ENCODE peak calls at places on chromosomes 5 and 9, in ten cellular contexts. One of them, this sample, is unnamed.

GRCh38 chr5:15203376-15203775 is 296.6 kb upstream of the FBXL7 start:
- DNase-seq in fibroblast of villous mesenchyme: no peak
- DNase-seq in SW480: no peak
- DNase-seq in chondrocyte: no peak
- DNase-seq in stimulated activated CD4-positive, alpha-beta T cell treated with anti-CD3 and anti-CD28 coated beads, Interleukin-12 subunit alpha, Interleukin-12 subunit beta, amount 100 ng/mL, for 4 hours: no peak
- DNase-seq in stromal cell of bone marrow: peak
- DNase-seq in OCI-M1: no peak
- DNase-seq in gastrocnemius medialis: no peak
- DNase-seq in neuronal stem cell: no peak
- DNase-seq in GM03348: peak
- DNase-seq in this sample: no peak

GRCh38 chr9:87672586-87672985 is 53.3 kb upstream of the CTSL start:
- DNase-seq in stimulated activated CD4-positive, alpha-beta T cell treated with anti-CD3 and anti-CD28 coated beads, Interleukin-12 subunit alpha, Interleukin-12 subunit beta, amount 100 ng/mL, for 4 hours: no peak
- DNase-seq in GM03348: no peak
- DNase-seq in SW480: no peak
- DNase-seq in gastrocnemius medialis: no peak
- DNase-seq in fibroblast of villous mesenchyme: no peak
- DNase-seq in chondrocyte: no peak
- DNase-seq in OCI-M1: no peak
- DNase-seq in stromal cell of bone marrow: no peak
- DNase-seq in neuronal stem cell: no peak
- DNase-seq in this sample: no peak

GRCh38 chr5:54942064-54942778 is 43.2 kb downstream of the ESM1 start:
- DNase-seq in fibroblast of villous mesenchyme: no peak
- DNase-seq in chondrocyte: no peak
- DNase-seq in OCI-M1: no peak
- DNase-seq in neuronal stem cell: no peak
- DNase-seq in gastrocnemius medialis: no peak
- DNase-seq in stimulated activated CD4-positive, alpha-beta T cell treated with anti-CD3 and anti-CD28 coated beads, Interleukin-12 subunit alpha, Interleukin-12 subunit beta, amount 100 ng/mL, for 4 hours: no peak
- DNase-seq in SW480: no peak
- DNase-seq in stromal cell of bone marrow: no peak
- DNase-seq in GM03348: no peak
- DNase-seq in this sample: no peak

GRCh38 chr9:70884276-70884675 is 237.1 kb downstream of the TRPM3 start:
- DNase-seq in GM03348: no peak
- DNase-seq in stromal cell of bone marrow: no peak
- DNase-seq in stimulated activated CD4-positive, alpha-beta T cell treated with anti-CD3 and anti-CD28 coated beads, Interleukin-12 subunit alpha, Interleukin-12 subunit beta, amount 100 ng/mL, for 4 hours: no peak
- DNase-seq in gastrocnemius medialis: no peak
- DNase-seq in neuronal stem cell: no peak
- DNase-seq in chondrocyte: no peak
- DNase-seq in fibroblast of villous mesenchyme: no peak
- DNase-seq in SW480: no peak
- DNase-seq in OCI-M1: no peak
- DNase-seq in this sample: no peak

GRCh38 chr9:86241216-86241615 is 18.2 kb downstream of the C9orf153 start:
- DNase-seq in SW480: no peak
- DNase-seq in fibroblast of villous mesenchyme: peak
- DNase-seq in chondrocyte: no peak
- DNase-seq in OCI-M1: no peak
- DNase-seq in stromal cell of bone marrow: no peak
- DNase-seq in gastrocnemius medialis: no peak
- DNase-seq in stimulated activated CD4-positive, alpha-beta T cell treated with anti-CD3 and anti-CD28 coated beads, Interleukin-12 subunit alpha, Interleukin-12 subunit beta, amount 100 ng/mL, for 4 hours: no peak
- DNase-seq in GM03348: no peak
- DNase-seq in neuronal stem cell: no peak
- DNase-seq in this sample: no peak

GRCh38 chr5:14464101-14464500 is 117.5 kb upstream of the OTULINL start:
- DNase-seq in chondrocyte: no peak
- DNase-seq in stimulated activated CD4-positive, alpha-beta T cell treated with anti-CD3 and anti-CD28 coated beads, Interleukin-12 subunit alpha, Interleukin-12 subunit beta, amount 100 ng/mL, for 4 hours: no peak
- DNase-seq in fibroblast of villous mesenchyme: peak
- DNase-seq in neuronal stem cell: no peak
- DNase-seq in stromal cell of bone marrow: no peak
- DNase-seq in gastrocnemius medialis: no peak
- DNase-seq in GM03348: no peak
- DNase-seq in SW480: no peak
- DNase-seq in OCI-M1: no peak
- DNase-seq in this sample: no peak

GRCh38 chr9:121991305-121991661 is 101.8 kb downstream of the TTLL11 start:
- DNase-seq in neuronal stem cell: no peak
- DNase-seq in OCI-M1: no peak
- DNase-seq in stromal cell of bone marrow: no peak
- DNase-seq in gastrocnemius medialis: no peak
- DNase-seq in SW480: no peak
- DNase-seq in chondrocyte: no peak
- DNase-seq in stimulated activated CD4-positive, alpha-beta T cell treated with anti-CD3 and anti-CD28 coated beads, Interleukin-12 subunit alpha, Interleukin-12 subunit beta, amount 100 ng/mL, for 4 hours: no peak
- DNase-seq in GM03348: no peak
- DNase-seq in fibroblast of villous mesenchyme: no peak
- DNase-seq in this sample: no peak

GRCh38 chr9:76911971-76912370 is 6.1 kb upstream of the PRUNE2 start:
- DNase-seq in neuronal stem cell: no peak
- DNase-seq in SW480: no peak
- DNase-seq in GM03348: no peak
- DNase-seq in gastrocnemius medialis: no peak
- DNase-seq in chondrocyte: no peak
- DNase-seq in stromal cell of bone marrow: no peak
- DNase-seq in stimulated activated CD4-positive, alpha-beta T cell treated with anti-CD3 and anti-CD28 coated beads, Interleukin-12 subunit alpha, Interleukin-12 subunit beta, amount 100 ng/mL, for 4 hours: no peak
- DNase-seq in fibroblast of villous mesenchyme: no peak
- DNase-seq in OCI-M1: no peak
- DNase-seq in this sample: no peak

GRCh38 chr9:110029422-110029814 is 178.5 kb downstream of the C9orf152 start:
- DNase-seq in fibroblast of villous mesenchyme: peak
- DNase-seq in SW480: no peak
- DNase-seq in GM03348: peak
- DNase-seq in gastrocnemius medialis: no peak
- DNase-seq in stromal cell of bone marrow: peak
- DNase-seq in neuronal stem cell: no peak
- DNase-seq in chondrocyte: no peak
- DNase-seq in OCI-M1: peak
- DNase-seq in stimulated activated CD4-positive, alpha-beta T cell treated with anti-CD3 and anti-CD28 coated beads, Interleukin-12 subunit alpha, Interleukin-12 subunit beta, amount 100 ng/mL, for 4 hours: no peak
- DNase-seq in this sample: no peak

GRCh38 chr5:174901336-174901735 is 177.0 kb downstream of the MSX2 start:
- DNase-seq in SW480: no peak
- DNase-seq in stimulated activated CD4-positive, alpha-beta T cell treated with anti-CD3 and anti-CD28 coated beads, Interleukin-12 subunit alpha, Interleukin-12 subunit beta, amount 100 ng/mL, for 4 hours: no peak
- DNase-seq in gastrocnemius medialis: no peak
- DNase-seq in chondrocyte: no peak
- DNase-seq in GM03348: no peak
- DNase-seq in fibroblast of villous mesenchyme: no peak
- DNase-seq in OCI-M1: no peak
- DNase-seq in stromal cell of bone marrow: no peak
- DNase-seq in neuronal stem cell: no peak
- DNase-seq in this sample: no peak

GRCh38 chr5:148928141-148928540 is 101.7 kb downstream of the ADRB2 start:
- DNase-seq in chondrocyte: no peak
- DNase-seq in gastrocnemius medialis: no peak
- DNase-seq in OCI-M1: no peak
- DNase-seq in GM03348: no peak
- DNase-seq in stimulated activated CD4-positive, alpha-beta T cell treated with anti-CD3 and anti-CD28 coated beads, Interleukin-12 subunit alpha, Interleukin-12 subunit beta, amount 100 ng/mL, for 4 hours: no peak
- DNase-seq in stromal cell of bone marrow: no peak
- DNase-seq in SW480: no peak
- DNase-seq in fibroblast of villous mesenchyme: no peak
- DNase-seq in neuronal stem cell: no peak
- DNase-seq in this sample: no peak

GRCh38 chr5:137498736-137499505 is at the start of gene SPOCK1:
- DNase-seq in stimulated activated CD4-positive, alpha-beta T cell treated with anti-CD3 and anti-CD28 coated beads, Interleukin-12 subunit alpha, Interleukin-12 subunit beta, amount 100 ng/mL, for 4 hours: peak
- DNase-seq in stromal cell of bone marrow: peak
- DNase-seq in GM03348: peak
- DNase-seq in OCI-M1: peak
- DNase-seq in neuronal stem cell: peak
- DNase-seq in gastrocnemius medialis: no peak
- DNase-seq in SW480: peak
- DNase-seq in chondrocyte: no peak
- DNase-seq in fibroblast of villous mesenchyme: peak
- DNase-seq in this sample: peak

GRCh38 chr5:179733764-179734126 is 1.1 kb downstream of the MAML1 start:
- DNase-seq in gastrocnemius medialis: no peak
- DNase-seq in stromal cell of bone marrow: no peak
- DNase-seq in chondrocyte: no peak
- DNase-seq in stimulated activated CD4-positive, alpha-beta T cell treated with anti-CD3 and anti-CD28 coated beads, Interleukin-12 subunit alpha, Interleukin-12 subunit beta, amount 100 ng/mL, for 4 hours: no peak
- DNase-seq in GM03348: no peak
- DNase-seq in neuronal stem cell: peak
- DNase-seq in fibroblast of villous mesenchyme: no peak
- DNase-seq in OCI-M1: no peak
- DNase-seq in SW480: peak
- DNase-seq in this sample: no peak

GRCh38 chr9:16276866-16277265 is 593.6 kb downstream of the BNC2 start:
- DNase-seq in OCI-M1: no peak
- DNase-seq in stromal cell of bone marrow: no peak
- DNase-seq in SW480: no peak
- DNase-seq in stimulated activated CD4-positive, alpha-beta T cell treated with anti-CD3 and anti-CD28 coated beads, Interleukin-12 subunit alpha, Interleukin-12 subunit beta, amount 100 ng/mL, for 4 hours: no peak
- DNase-seq in neuronal stem cell: no peak
- DNase-seq in fibroblast of villous mesenchyme: no peak
- DNase-seq in chondrocyte: no peak
- DNase-seq in GM03348: no peak
- DNase-seq in gastrocnemius medialis: no peak
- DNase-seq in this sample: no peak

GRCh38 chr5:133967715-133968056 is 739 bp downstream of the C5orf15 start:
- DNase-seq in chondrocyte: no peak
- DNase-seq in stimulated activated CD4-positive, alpha-beta T cell treated with anti-CD3 and anti-CD28 coated beads, Interleukin-12 subunit alpha, Interleukin-12 subunit beta, amount 100 ng/mL, for 4 hours: no peak
- DNase-seq in OCI-M1: peak
- DNase-seq in SW480: peak
- DNase-seq in neuronal stem cell: no peak
- DNase-seq in stromal cell of bone marrow: no peak
- DNase-seq in gastrocnemius medialis: no peak
- DNase-seq in GM03348: peak
- DNase-seq in fibroblast of villous mesenchyme: peak
- DNase-seq in this sample: no peak

GRCh38 chr5:42930934-42931333 is 109.2 kb downstream of the ANXA2R start:
- DNase-seq in GM03348: no peak
- DNase-seq in gastrocnemius medialis: no peak
- DNase-seq in OCI-M1: no peak
- DNase-seq in neuronal stem cell: no peak
- DNase-seq in chondrocyte: no peak
- DNase-seq in stimulated activated CD4-positive, alpha-beta T cell treated with anti-CD3 and anti-CD28 coated beads, Interleukin-12 subunit alpha, Interleukin-12 subunit beta, amount 100 ng/mL, for 4 hours: no peak
- DNase-seq in SW480: no peak
- DNase-seq in stromal cell of bone marrow: no peak
- DNase-seq in fibroblast of villous mesenchyme: no peak
- DNase-seq in this sample: no peak

GRCh38 chr9:110241491-110242321 is 14.6 kb downstream of the TXN start:
- DNase-seq in stimulated activated CD4-positive, alpha-beta T cell treated with anti-CD3 and anti-CD28 coated beads, Interleukin-12 subunit alpha, Interleukin-12 subunit beta, amount 100 ng/mL, for 4 hours: no peak
- DNase-seq in neuronal stem cell: no peak
- DNase-seq in GM03348: no peak
- DNase-seq in fibroblast of villous mesenchyme: peak
- DNase-seq in stromal cell of bone marrow: no peak
- DNase-seq in OCI-M1: no peak
- DNase-seq in gastrocnemius medialis: no peak
- DNase-seq in chondrocyte: no peak
- DNase-seq in SW480: no peak
- DNase-seq in this sample: no peak

GRCh38 chr5:81426347-81426746 is 32.4 kb upstream of the ACOT12 start:
- DNase-seq in fibroblast of villous mesenchyme: no peak
- DNase-seq in SW480: no peak
- DNase-seq in OCI-M1: no peak
- DNase-seq in neuronal stem cell: no peak
- DNase-seq in chondrocyte: no peak
- DNase-seq in stromal cell of bone marrow: no peak
- DNase-seq in gastrocnemius medialis: no peak
- DNase-seq in stimulated activated CD4-positive, alpha-beta T cell treated with anti-CD3 and anti-CD28 coated beads, Interleukin-12 subunit alpha, Interleukin-12 subunit beta, amount 100 ng/mL, for 4 hours: no peak
- DNase-seq in GM03348: no peak
- DNase-seq in this sample: no peak

GRCh38 chr5:53936481-53937352 is 373.7 kb downstream of the ARL15 start:
- DNase-seq in GM03348: peak
- DNase-seq in stromal cell of bone marrow: no peak
- DNase-seq in OCI-M1: no peak
- DNase-seq in SW480: no peak
- DNase-seq in fibroblast of villous mesenchyme: peak
- DNase-seq in gastrocnemius medialis: no peak
- DNase-seq in chondrocyte: no peak
- DNase-seq in neuronal stem cell: no peak
- DNase-seq in stimulated activated CD4-positive, alpha-beta T cell treated with anti-CD3 and anti-CD28 coated beads, Interleukin-12 subunit alpha, Interleukin-12 subunit beta, amount 100 ng/mL, for 4 hours: no peak
- DNase-seq in this sample: no peak

GRCh38 chr5:149616727-149617284 is 35.5 kb downstream of the ARHGEF37 start:
- DNase-seq in SW480: no peak
- DNase-seq in gastrocnemius medialis: no peak
- DNase-seq in neuronal stem cell: no peak
- DNase-seq in chondrocyte: no peak
- DNase-seq in GM03348: no peak
- DNase-seq in fibroblast of villous mesenchyme: no peak
- DNase-seq in stromal cell of bone marrow: no peak
- DNase-seq in OCI-M1: no peak
- DNase-seq in stimulated activated CD4-positive, alpha-beta T cell treated with anti-CD3 and anti-CD28 coated beads, Interleukin-12 subunit alpha, Interleukin-12 subunit beta, amount 100 ng/mL, for 4 hours: no peak
- DNase-seq in this sample: peak

GRCh38 chr5:126676195-126676624 is 75.5 kb downstream of the PHAX start:
- DNase-seq in OCI-M1: peak
- DNase-seq in chondrocyte: no peak
- DNase-seq in GM03348: peak
- DNase-seq in stromal cell of bone marrow: no peak
- DNase-seq in stimulated activated CD4-positive, alpha-beta T cell treated with anti-CD3 and anti-CD28 coated beads, Interleukin-12 subunit alpha, Interleukin-12 subunit beta, amount 100 ng/mL, for 4 hours: peak
- DNase-seq in fibroblast of villous mesenchyme: peak
- DNase-seq in SW480: peak
- DNase-seq in gastrocnemius medialis: peak
- DNase-seq in neuronal stem cell: peak
- DNase-seq in this sample: peak

GRCh38 chr5:89277791-89278190 is 394.8 kb upstream of the MEF2C start:
- DNase-seq in fibroblast of villous mesenchyme: no peak
- DNase-seq in stimulated activated CD4-positive, alpha-beta T cell treated with anti-CD3 and anti-CD28 coated beads, Interleukin-12 subunit alpha, Interleukin-12 subunit beta, amount 100 ng/mL, for 4 hours: no peak
- DNase-seq in OCI-M1: no peak
- DNase-seq in stromal cell of bone marrow: no peak
- DNase-seq in gastrocnemius medialis: no peak
- DNase-seq in GM03348: peak
- DNase-seq in chondrocyte: no peak
- DNase-seq in SW480: no peak
- DNase-seq in neuronal stem cell: no peak
- DNase-seq in this sample: no peak

GRCh38 chr5:172579403-172579990 is 61.6 kb upstream of the NEURL1B start:
- DNase-seq in stimulated activated CD4-positive, alpha-beta T cell treated with anti-CD3 and anti-CD28 coated beads, Interleukin-12 subunit alpha, Interleukin-12 subunit beta, amount 100 ng/mL, for 4 hours: no peak
- DNase-seq in fibroblast of villous mesenchyme: no peak
- DNase-seq in OCI-M1: no peak
- DNase-seq in gastrocnemius medialis: no peak
- DNase-seq in neuronal stem cell: no peak
- DNase-seq in stromal cell of bone marrow: no peak
- DNase-seq in chondrocyte: peak
- DNase-seq in GM03348: no peak
- DNase-seq in SW480: no peak
- DNase-seq in this sample: no peak

GRCh38 chr5:146440870-146441495 is 6.2 kb upstream of the TCERG1 start:
- DNase-seq in chondrocyte: no peak
- DNase-seq in GM03348: peak
- DNase-seq in gastrocnemius medialis: no peak
- DNase-seq in SW480: no peak
- DNase-seq in stromal cell of bone marrow: no peak
- DNase-seq in stimulated activated CD4-positive, alpha-beta T cell treated with anti-CD3 and anti-CD28 coated beads, Interleukin-12 subunit alpha, Interleukin-12 subunit beta, amount 100 ng/mL, for 4 hours: no peak
- DNase-seq in neuronal stem cell: no peak
- DNase-seq in fibroblast of villous mesenchyme: peak
- DNase-seq in OCI-M1: no peak
- DNase-seq in this sample: no peak

GRCh38 chr9:2655411-2655901 is 33.9 kb downstream of the VLDLR start:
- DNase-seq in SW480: no peak
- DNase-seq in neuronal stem cell: no peak
- DNase-seq in OCI-M1: no peak
- DNase-seq in chondrocyte: no peak
- DNase-seq in stimulated activated CD4-positive, alpha-beta T cell treated with anti-CD3 and anti-CD28 coated beads, Interleukin-12 subunit alpha, Interleukin-12 subunit beta, amount 100 ng/mL, for 4 hours: no peak
- DNase-seq in stromal cell of bone marrow: peak
- DNase-seq in fibroblast of villous mesenchyme: peak
- DNase-seq in GM03348: peak
- DNase-seq in gastrocnemius medialis: no peak
- DNase-seq in this sample: no peak

GRCh38 chr9:129432671-129433154 is 188.2 kb downstream of the C9orf50 start:
- DNase-seq in stimulated activated CD4-positive, alpha-beta T cell treated with anti-CD3 and anti-CD28 coated beads, Interleukin-12 subunit alpha, Interleukin-12 subunit beta, amount 100 ng/mL, for 4 hours: no peak
- DNase-seq in chondrocyte: no peak
- DNase-seq in GM03348: no peak
- DNase-seq in OCI-M1: no peak
- DNase-seq in gastrocnemius medialis: peak
- DNase-seq in stromal cell of bone marrow: no peak
- DNase-seq in fibroblast of villous mesenchyme: no peak
- DNase-seq in SW480: no peak
- DNase-seq in neuronal stem cell: no peak
- DNase-seq in this sample: no peak

GRCh38 chr9:134365791-134366222 is 39.6 kb downstream of the RXRA start:
- DNase-seq in fibroblast of villous mesenchyme: peak
- DNase-seq in OCI-M1: no peak
- DNase-seq in GM03348: peak
- DNase-seq in stimulated activated CD4-positive, alpha-beta T cell treated with anti-CD3 and anti-CD28 coated beads, Interleukin-12 subunit alpha, Interleukin-12 subunit beta, amount 100 ng/mL, for 4 hours: no peak
- DNase-seq in chondrocyte: no peak
- DNase-seq in neuronal stem cell: peak
- DNase-seq in gastrocnemius medialis: peak
- DNase-seq in SW480: no peak
- DNase-seq in stromal cell of bone marrow: no peak
- DNase-seq in this sample: no peak

GRCh38 chr5:80569961-80570786 is at the start of gene ANKRD34B:
- DNase-seq in stimulated activated CD4-positive, alpha-beta T cell treated with anti-CD3 and anti-CD28 coated beads, Interleukin-12 subunit alpha, Interleukin-12 subunit beta, amount 100 ng/mL, for 4 hours: peak
- DNase-seq in OCI-M1: no peak
- DNase-seq in stromal cell of bone marrow: no peak
- DNase-seq in neuronal stem cell: peak
- DNase-seq in chondrocyte: no peak
- DNase-seq in SW480: peak
- DNase-seq in fibroblast of villous mesenchyme: peak
- DNase-seq in gastrocnemius medialis: no peak
- DNase-seq in GM03348: peak
- DNase-seq in this sample: peak